ENCODE peak calls at places on chromosome 9, in five cellular contexts. R is activated CD8-positive, alpha-beta memory T cell treated with anti-CD3 and anti-CD28 coated beads for 48 hours; K is stimulated activated naive CD8-positive, alpha-beta T cell treated with anti-CD3 and anti-CD28 coated beads, Interleukin-15, amount 100 ng/mL, for 72 hours; T is tibial nerve; D is left ventricle myocardium inferior. J is an unnamed sample.

GRCh38 chr9:102237520-102237919 is 499.1 kb upstream of the GRIN3A start:
- DNase-seq in R (no peak), T (no peak), D (no peak), K (no peak), J (no peak)

GRCh38 chr9:23587903-23588302 is 238.1 kb downstream of the ELAVL2 start:
- DNase-seq in D (no peak), R (no peak), T (no peak), K (no peak), J (no peak)

GRCh38 chr9:134128727-134129679 is 6.9 kb upstream of the WDR5 start:
- DNase-seq in R (no peak), K (no peak), D (no peak), T (peak), J (no peak)

GRCh38 chr9:87602933-87603643 is 105.4 kb downstream of the DAPK1 start:
- DNase-seq in R (no peak), K (no peak), T (no peak), D (no peak), J (no peak)

GRCh38 chr9:19894975-19895374 is 106.1 kb upstream of the SLC24A2 start:
- DNase-seq in K (no peak), T (no peak), R (no peak), D (no peak), J (peak)

GRCh38 chr9:109168170-109168569 is 1.1 kb upstream of the FRRS1L start:
- DNase-seq in K (no peak), D (no peak), R (no peak), T (no peak), J (no peak)

GRCh38 chr9:137411670-137412380 is 11.1 kb downstream of the EXD3 start:
- DNase-seq in R (no peak), T (peak), K (peak), D (peak), J (peak)

GRCh38 chr9:135753391-135754105 is 51.6 kb downstream of the KCNT1 start:
- DNase-seq in D (no peak), T (no peak), R (no peak), K (no peak), J (no peak)

GRCh38 chr9:36592801-36593583 is 20.3 kb downstream of the MELK start:
- DNase-seq in D (no peak), T (no peak), R (no peak), K (no peak), J (no peak)

GRCh38 chr9:116844621-116845020 is 157.5 kb downstream of the TRIM32 start:
- DNase-seq in K (no peak), T (no peak), D (no peak), R (no peak), J (no peak)

GRCh38 chr9:75891277-75892167 is 1.0 kb downstream of the PCSK5 start:
- DNase-seq in R (peak), D (peak), K (peak), T (no peak), J (peak)

GRCh38 chr9:83992407-83992806 is 11.8 kb downstream of the RMI1 start:
- DNase-seq in K (no peak), R (no peak), D (no peak), T (no peak), J (no peak)

GRCh38 chr9:91783876-91784672 is 166.0 kb downstream of the ROR2 start:
- DNase-seq in D (no peak), R (no peak), K (peak), T (no peak), J (no peak)

GRCh38 chr9:136949239-136949816 is 2.7 kb upstream of the LCN12 start:
- DNase-seq in K (no peak), R (no peak), T (no peak), D (no peak), J (no peak)

GRCh38 chr9:97980918-97981827 is 2.0 kb upstream of the ANP32B start:
- DNase-seq in D (peak), R (no peak), K (no peak), T (no peak), J (no peak)

GRCh38 chr9:76486151-76486550 is 27.2 kb downstream of the GCNT1 start:
- DNase-seq in D (no peak), T (no peak), R (no peak), K (no peak), J (no peak)

GRCh38 chr9:15512889-15513288 is 2.1 kb upstream of the PSIP1 start:
- DNase-seq in D (no peak), R (no peak), K (no peak), T (no peak), J (no peak)

GRCh38 chr9:32251539-32251938 is 132.9 kb upstream of the ACO1 start:
- DNase-seq in R (no peak), T (no peak), D (no peak), K (peak), J (no peak)

GRCh38 chr9:78143281-78144007 is 92.4 kb upstream of the CEP78 start:
- DNase-seq in D (no peak), T (no peak), K (no peak), R (no peak), J (no peak)

GRCh38 chr9:135085830-135086546 is 1.5 kb upstream of the OLFM1 start:
- DNase-seq in T (peak), R (peak), K (peak), D (peak), J (peak)

GRCh38 chr9:85408494-85408893 is 333.3 kb downstream of the AGTPBP1 start:
- DNase-seq in D (no peak), R (no peak), T (no peak), K (no peak), J (no peak)

GRCh38 chr9:126673689-126674364 is 60.1 kb downstream of the LMX1B start:
- DNase-seq in D (no peak), K (no peak), R (no peak), T (no peak), J (no peak)

GRCh38 chr9:72462340-72462739 is 59.1 kb upstream of the TMC1 start:
- DNase-seq in T (no peak), K (no peak), D (no peak), R (no peak), J (no peak)

GRCh38 chr9:137032893-137033292 is 1.0 kb upstream of the FUT7 start:
- DNase-seq in T (no peak), R (no peak), K (no peak), D (peak), J (no peak)

GRCh38 chr9:89330513-89330912 is 12.2 kb downstream of the SECISBP2 start:
- DNase-seq in K (no peak), D (no peak), T (no peak), R (no peak), J (no peak)

GRCh38 chr9:83307051-83307724 is 231.0 kb downstream of the FRMD3 start:
- DNase-seq in T (no peak), R (no peak), D (no peak), K (no peak), J (peak)

GRCh38 chr9:92723299-92723625 is 41.4 kb downstream of the BICD2 start:
- DNase-seq in T (no peak), D (no peak), R (no peak), K (no peak), J (peak)

GRCh38 chr9:14779566-14780022 is 57.1 kb upstream of the CER1 start:
- DNase-seq in R (no peak), K (no peak), D (no peak), T (no peak), J (peak)

J was measured in fibroblast of gingiva.